ENCODE peak calls at places on chromosomes 2 and 18, in six cellular contexts. S is psoas muscle; I is neuronal stem cell; Y is IMR-90; E is body of pancreas; X is CD8-positive, alpha-beta T cell. Q is an unnamed sample. For H3K4me1, the result is how much of the 10 kb centered on the place peaks cover.

GRCh38 chr2:234951386-234952269 is at the start of gene SH3BP4:
- DNase-seq in Y (peak), E (peak), S (peak), I (peak), X (peak), Q (peak)

GRCh38 chr2:219639356-219639755 is 11.9 kb downstream of the SLC4A3 start:
- DNase-seq in E (no peak), X (no peak), I (no peak), Y (no peak), S (no peak), Q (no peak)

GRCh38 chr2:44975571-44976450 is 33.4 kb downstream of the SIX2 start:
- DNase-seq in S (no peak), I (no peak), X (no peak), Y (no peak), E (no peak), Q (no peak)

GRCh38 chr2:219697811-219698683 is 70.6 kb downstream of the SLC4A3 start:
- DNase-seq in X (no peak), S (no peak), I (no peak), Y (no peak), E (no peak), Q (no peak)

GRCh38 chr2:127048969-127049897 is 57.7 kb downstream of the BIN1 start:
- DNase-seq in Y (no peak), S (no peak), E (no peak), I (no peak), X (no peak), Q (no peak)

GRCh38 chr2:229931241-229931640 is 8.9 kb downstream of the FBXO36 start:
- DNase-seq in E (no peak), I (no peak), S (no peak), Y (no peak), X (no peak), Q (no peak)

GRCh38 chr2:223027442-223027841 is 24.5 kb upstream of the KCNE4 start:
- DNase-seq in I (no peak), E (peak), Y (peak), S (no peak), X (no peak), Q (no peak)

GRCh38 chr2:71700880-71701397 is 247.6 kb downstream of the DYSF start:
- DNase-seq in S (peak), Y (no peak), I (peak), X (no peak), E (peak), Q (no peak)

GRCh38 chr2:98896944-98897343 is 39.1 kb downstream of the CRACDL start:
- DNase-seq in I (no peak), X (no peak), Y (no peak), E (no peak), S (no peak), Q (no peak)

GRCh38 chr2:197958592-197958991 is 154.2 kb downstream of the PLCL1 start:
- DNase-seq in S (no peak), I (no peak), X (no peak), E (no peak), Y (no peak), Q (no peak)
- H3K4me1 ChIP-seq in S (under half), I (under half), X (under half), E (under half), Y (under half), Q (under half)

DNA sequence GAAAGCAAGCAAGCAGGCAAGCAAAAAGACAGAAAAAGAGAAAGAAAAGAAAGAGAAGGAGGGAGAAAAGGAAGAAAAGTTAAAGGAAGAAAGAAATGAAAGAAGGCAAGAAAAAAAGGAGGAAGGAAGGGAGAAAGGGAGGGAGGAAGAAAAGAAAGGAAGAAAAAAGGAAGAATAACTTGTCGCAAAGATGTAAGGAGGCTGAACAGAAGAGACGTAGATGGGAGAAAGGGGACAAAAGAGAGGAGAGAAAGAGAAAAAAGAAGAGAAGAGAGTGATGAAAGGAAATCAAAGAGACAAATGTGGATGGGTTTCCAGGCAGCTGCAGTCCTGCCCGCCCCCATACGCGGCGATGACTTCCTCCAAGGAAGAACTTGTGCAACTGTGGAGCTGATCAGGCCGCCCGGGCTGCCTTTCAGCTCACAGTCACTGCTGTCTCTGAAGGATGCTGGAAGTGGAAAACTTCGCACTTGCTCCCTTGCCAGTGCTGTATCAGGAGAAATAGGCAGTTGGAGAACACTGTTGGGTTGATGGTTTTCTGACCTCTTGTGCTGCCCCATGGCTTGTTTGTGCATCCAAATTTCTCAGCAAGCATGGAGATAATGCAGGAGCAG is 52.9 kb downstream of the TRIB2 start:
- DNase-seq in Y (peak), S (peak), I (no peak), X (no peak), E (peak), Q (no peak)
- H3K4me3 ChIP-seq in Y (no peak), S (no peak), I (no peak), X (no peak), E (no peak), Q (no peak)

GRCh38 chr2:109218792-109219126 is 89.8 kb downstream of the SH3RF3 start:
- DNase-seq in X (no peak), I (no peak), S (no peak), E (no peak), Y (no peak), Q (no peak)

GRCh38 chr2:109216332-109216731 is 87.3 kb downstream of the SH3RF3 start:
- DNase-seq in E (no peak), S (no peak), Y (no peak), X (no peak), I (no peak), Q (no peak)

GRCh38 chr2:109215866-109216265 is 86.9 kb downstream of the SH3RF3 start:
- DNase-seq in I (no peak), Y (no peak), X (no peak), S (no peak), E (no peak), Q (no peak)

GRCh38 chr2:109218087-109218791 is 89.2 kb downstream of the SH3RF3 start:
- DNase-seq in X (no peak), I (no peak), S (no peak), E (no peak), Y (peak), Q (no peak)

GRCh38 chr2:109217362-109218086 is 88.5 kb downstream of the SH3RF3 start:
- DNase-seq in Y (peak), E (no peak), I (no peak), X (no peak), S (no peak), Q (no peak)
- H3K4me1 ChIP-seq in Y (under half), E (under half), I (under half), X (half or more), S (under half), Q (under half)

GRCh38 chr18:52903858-52904257 is 563.9 kb downstream of the DCC start:
- DNase-seq in X (no peak), S (no peak), I (peak), Y (no peak), E (peak), Q (peak)
- H3K4me3 ChIP-seq in X (no peak), S (no peak), I (no peak), Y (no peak), E (no peak), Q (no peak)

DNA sequence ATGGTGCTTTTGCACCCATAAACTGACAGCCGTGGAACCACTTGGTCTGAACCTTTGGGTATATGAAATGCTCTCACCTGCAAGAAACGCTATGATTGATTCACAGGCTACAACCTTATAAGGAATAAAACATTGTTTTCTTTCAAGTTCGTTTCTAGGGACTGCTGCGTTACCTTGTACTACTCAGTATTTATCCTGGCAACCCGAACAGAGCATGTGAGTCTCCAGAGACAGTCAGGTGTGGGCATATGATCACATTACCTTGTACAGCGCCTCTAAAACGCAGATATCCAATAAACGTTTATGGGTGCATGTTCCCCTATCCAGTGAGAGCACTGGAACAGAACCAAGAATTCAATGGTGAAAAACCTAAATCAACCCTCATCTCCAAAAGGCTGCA is 1.7 kb downstream of the CCBE1 start:
- DNase-seq in Y (no peak), E (no peak), S (no peak), X (no peak), I (no peak), Q (no peak)
- H3K4me1 ChIP-seq in Y (under half), E (under half), S (under half), X (under half), I (under half), Q (under half)

GRCh38 chr2:238126338-238126737 is 12.1 kb upstream of the KLHL30 start:
- DNase-seq in S (no peak), Y (no peak), E (no peak), I (no peak), X (no peak), Q (no peak)

GRCh38 chr2:238125127-238125885 is 13.2 kb upstream of the KLHL30 start:
- DNase-seq in I (no peak), E (no peak), S (peak), Y (no peak), X (no peak), Q (no peak)

GRCh38 chr2:238128061-238129040 is 10.1 kb upstream of the KLHL30 start:
- DNase-seq in I (no peak), X (no peak), S (peak), E (no peak), Y (no peak), Q (no peak)

GRCh38 chr2:238127165-238128060 is 11.1 kb upstream of the KLHL30 start:
- DNase-seq in X (peak), Y (peak), I (no peak), S (peak), E (no peak), Q (no peak)

DNA sequence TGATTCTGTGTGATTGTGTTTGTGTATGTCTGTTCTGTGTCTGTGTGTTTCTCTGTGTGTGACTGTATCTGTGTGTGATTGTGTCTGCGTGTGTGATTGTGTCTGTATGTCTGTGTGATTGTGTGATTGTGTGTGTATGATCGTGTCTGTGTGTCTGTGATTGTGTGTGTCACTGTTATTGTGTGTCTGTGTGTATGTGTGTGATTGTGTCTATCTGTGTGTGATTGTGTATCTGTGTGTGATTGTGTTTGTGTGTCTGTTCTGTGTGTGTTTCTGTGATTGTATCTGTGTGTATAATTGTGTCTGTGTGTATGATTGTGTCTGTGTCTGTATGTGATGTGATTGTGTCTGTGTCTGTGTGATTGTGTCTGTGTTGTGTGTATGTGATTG is 11.7 kb upstream of the KLHL30 start:
- DNase-seq in E (no peak), Y (no peak), X (no peak), I (no peak), S (no peak), Q (no peak)
- H3K4me3 ChIP-seq in E (no peak), Y (no peak), X (no peak), I (no peak), S (no peak), Q (no peak)

DNA sequence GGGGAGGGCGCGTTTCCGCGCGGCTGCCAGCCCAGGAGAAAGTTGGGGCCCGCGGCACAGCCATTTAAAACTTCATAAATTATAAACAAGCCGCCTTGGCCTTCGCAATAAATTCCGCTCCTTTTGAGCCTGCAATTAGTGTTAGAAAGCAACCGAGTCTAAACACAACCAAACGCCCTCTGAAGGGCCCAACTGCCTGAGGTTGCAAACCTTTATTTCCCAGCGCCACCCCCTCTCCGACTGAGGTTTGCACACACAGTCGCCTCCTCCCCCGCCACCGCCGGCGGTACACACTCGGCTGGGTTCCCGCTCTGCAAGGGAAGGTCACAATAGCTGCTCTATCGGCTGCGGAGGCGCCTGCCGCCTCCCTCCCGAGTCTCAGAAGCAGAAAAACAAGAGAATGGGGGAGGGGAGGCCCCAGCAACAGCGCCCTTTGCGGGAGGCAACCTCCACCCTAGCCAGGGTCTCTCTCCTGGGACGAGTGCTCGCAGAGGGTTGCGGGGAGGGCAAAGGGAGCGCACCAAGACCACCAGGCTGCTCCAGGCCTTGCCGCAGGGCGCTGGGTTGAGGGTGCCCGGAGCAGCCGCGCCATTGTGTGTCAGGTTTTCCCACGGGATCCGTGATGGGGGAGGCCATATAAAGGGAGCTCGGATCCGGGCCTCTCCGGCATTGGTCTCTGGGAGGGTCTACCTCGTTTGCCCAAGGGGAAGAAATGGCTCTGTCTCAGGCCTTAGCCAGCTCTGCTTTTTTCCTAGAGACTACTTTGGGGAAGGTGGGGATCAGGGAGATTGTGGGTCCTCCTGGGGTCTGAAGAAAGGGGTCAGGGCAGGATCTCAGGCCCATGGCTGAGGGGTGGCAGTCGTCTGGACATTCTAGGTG is 13.4 kb upstream of the HOXD1 start:
- DNase-seq in I (no peak), S (no peak), E (no peak), X (no peak), Y (no peak), Q (no peak)
- H3K4me1 ChIP-seq in I (under half), S (under half), E (under half), X (under half), Y (under half), Q (under half)

DNA sequence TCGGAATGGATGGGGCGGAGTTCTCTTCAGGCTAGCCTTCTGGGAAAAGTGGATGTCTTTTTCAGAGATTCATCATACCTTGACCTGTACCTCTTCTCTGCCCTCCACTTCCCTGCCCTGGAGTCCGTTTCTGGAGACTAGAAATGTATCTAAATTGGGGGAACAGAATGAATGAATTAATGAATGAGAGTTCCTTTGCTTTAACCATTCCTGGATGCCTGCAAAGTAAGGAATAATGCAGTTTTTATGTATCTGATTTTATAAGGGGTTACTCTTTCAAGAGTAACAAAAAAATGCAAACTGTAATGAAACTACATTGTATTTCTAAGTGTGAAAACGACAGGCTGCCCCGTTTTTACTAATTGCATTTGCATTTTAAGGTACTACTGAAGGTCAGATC is 2.0 kb downstream of the SOWAHC start:
- DNase-seq in E (no peak), X (no peak), I (no peak), Y (no peak), S (no peak), Q (no peak)
- H3K4me3 ChIP-seq in E (no peak), X (no peak), I (no peak), Y (no peak), S (no peak), Q (no peak)

DNA sequence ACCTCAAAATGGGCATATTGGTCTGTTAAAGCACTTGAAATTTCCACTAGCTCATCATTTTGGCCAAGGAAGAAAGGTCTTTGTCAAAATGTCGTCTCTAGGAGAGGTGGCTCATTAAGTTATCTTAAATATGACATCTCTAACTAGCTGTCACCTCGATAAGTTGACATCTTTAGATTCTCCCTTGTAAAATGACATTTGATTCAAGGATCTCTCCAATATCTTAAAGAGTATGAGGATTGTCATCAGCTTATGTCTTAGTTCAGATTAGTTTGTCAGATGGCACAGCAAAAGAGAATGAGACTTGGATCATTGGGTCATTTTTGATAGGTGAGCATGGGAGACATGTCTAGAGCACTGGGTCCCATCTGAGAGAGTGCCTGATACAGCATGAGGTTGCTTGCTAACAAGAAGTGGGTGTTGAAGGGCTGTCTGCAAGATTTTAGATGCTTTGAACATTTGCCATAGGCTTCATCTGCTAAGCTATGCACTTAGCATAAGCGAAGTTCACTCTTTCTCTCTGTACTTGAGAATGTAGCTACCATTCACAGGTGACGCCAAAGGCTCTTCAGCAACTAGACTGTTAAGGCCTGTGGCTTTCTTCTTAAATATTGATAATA is 12.9 kb downstream of the PTPRM start:
- DNase-seq in I (no peak), E (no peak), Y (no peak), S (no peak), X (no peak), Q (no peak)
- H3K4me1 ChIP-seq in I (under half), E (under half), Y (under half), S (under half), X (under half), Q (under half)

DNA sequence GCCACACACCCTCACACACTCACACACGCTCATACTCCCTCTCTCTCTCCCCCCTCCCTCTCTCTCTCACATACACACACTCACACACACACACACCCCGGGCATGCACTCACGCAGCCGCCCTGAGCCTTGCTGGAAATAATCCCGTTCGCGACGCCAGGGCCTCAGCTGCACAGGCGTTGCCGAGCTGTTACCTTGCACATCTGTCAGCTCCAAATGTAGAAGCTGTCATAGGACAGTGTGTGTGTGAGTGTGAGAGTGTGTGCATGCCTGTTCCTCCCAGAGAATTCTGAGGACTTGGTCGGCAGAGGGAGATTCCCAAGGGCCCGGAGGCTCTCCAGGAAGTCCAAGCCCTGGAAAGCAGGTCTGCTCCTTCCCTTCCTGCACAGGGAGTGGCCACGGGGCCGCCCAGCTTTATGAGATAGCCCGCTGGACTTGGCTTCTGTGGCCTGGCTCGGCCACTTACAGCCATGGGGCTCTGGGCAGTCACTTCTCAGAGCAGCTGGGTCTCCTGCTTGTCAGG is 8.6 kb downstream of the SPR start:
- DNase-seq in E (peak), X (no peak), S (peak), I (no peak), Y (peak), Q (no peak)
- H3K4me3 ChIP-seq in E (no peak), X (no peak), S (no peak), I (no peak), Y (no peak), Q (no peak)

Q was measured in lung.